ENCODE peak calls at places on chromosomes 12 and 14, in five cellular contexts. One of them, this sample, is unnamed.

GRCh38 chr14:54387328-54387727 is 9.5 kb upstream of the CDKN3 start:
- DNase-seq in heart left ventricle: no peak
- DNase-seq in colonic mucosa: no peak
- DNase-seq in RWPE1: no peak
- DNase-seq in neural crest cell: no peak
- DNase-seq in this sample: no peak

GRCh38 chr12:116495260-116495659 is 63.9 kb upstream of the MAP1LC3B2 start:
- DNase-seq in heart left ventricle: no peak
- DNase-seq in colonic mucosa: no peak
- DNase-seq in RWPE1: no peak
- DNase-seq in neural crest cell: no peak
- DNase-seq in this sample: no peak

GRCh38 chr12:52407918-52408317 is 1.8 kb upstream of the KRT82 start:
- DNase-seq in heart left ventricle: no peak
- DNase-seq in colonic mucosa: no peak
- DNase-seq in RWPE1: no peak
- DNase-seq in neural crest cell: no peak
- DNase-seq in this sample: no peak

GRCh38 chr12:46446645-46447044 is 74.1 kb upstream of the SLC38A2 start:
- DNase-seq in heart left ventricle: no peak
- DNase-seq in colonic mucosa: no peak
- DNase-seq in RWPE1: no peak
- DNase-seq in neural crest cell: no peak
- DNase-seq in this sample: no peak

GRCh38 chr12:68809190-68810026 is 1.4 kb downstream of the MDM2 start:
- DNase-seq in heart left ventricle: no peak
- DNase-seq in colonic mucosa: no peak
- DNase-seq in RWPE1: no peak
- DNase-seq in neural crest cell: no peak
- DNase-seq in this sample: no peak

GRCh38 chr12:45615268-45615667 is 114.2 kb upstream of the ARID2 start:
- DNase-seq in heart left ventricle: no peak
- DNase-seq in colonic mucosa: no peak
- DNase-seq in RWPE1: peak
- DNase-seq in neural crest cell: no peak
- DNase-seq in this sample: peak

GRCh38 chr14:89349196-89350008 is 67.6 kb downstream of the FOXN3 start:
- DNase-seq in heart left ventricle: no peak
- DNase-seq in colonic mucosa: peak
- DNase-seq in RWPE1: no peak
- DNase-seq in neural crest cell: peak
- DNase-seq in this sample: no peak

GRCh38 chr12:105933671-105934665 is 204.8 kb downstream of the NUAK1 start:
- DNase-seq in heart left ventricle: no peak
- DNase-seq in colonic mucosa: peak
- DNase-seq in RWPE1: peak
- DNase-seq in neural crest cell: no peak
- DNase-seq in this sample: peak

GRCh38 chr12:110699591-110700445 is 10.9 kb upstream of the HVCN1 start:
- DNase-seq in heart left ventricle: no peak
- DNase-seq in colonic mucosa: no peak
- DNase-seq in RWPE1: no peak
- DNase-seq in neural crest cell: no peak
- DNase-seq in this sample: no peak

GRCh38 chr14:46490150-46490769 is 161.3 kb downstream of the RPL10L start:
- DNase-seq in heart left ventricle: no peak
- DNase-seq in colonic mucosa: peak
- DNase-seq in RWPE1: peak
- DNase-seq in neural crest cell: no peak
- DNase-seq in this sample: no peak

GRCh38 chr12:57173089-57173488 is 25.7 kb upstream of the LRP1-AS start:
- DNase-seq in heart left ventricle: no peak
- DNase-seq in colonic mucosa: no peak
- DNase-seq in RWPE1: no peak
- DNase-seq in neural crest cell: peak
- DNase-seq in this sample: no peak

GRCh38 chr12:96044017-96044985 is 8.9 kb upstream of the LTA4H start:
- DNase-seq in heart left ventricle: no peak
- DNase-seq in colonic mucosa: no peak
- DNase-seq in RWPE1: no peak
- DNase-seq in neural crest cell: no peak
- DNase-seq in this sample: peak

GRCh38 chr12:22377731-22378496 is 43.4 kb upstream of the ST8SIA1 start:
- DNase-seq in heart left ventricle: no peak
- DNase-seq in colonic mucosa: no peak
- DNase-seq in RWPE1: no peak
- DNase-seq in neural crest cell: no peak
- DNase-seq in this sample: no peak

GRCh38 chr12:90174198-90174510 is 465.5 kb upstream of the ATP2B1 start:
- DNase-seq in heart left ventricle: no peak
- DNase-seq in colonic mucosa: no peak
- DNase-seq in RWPE1: peak
- DNase-seq in neural crest cell: no peak
- DNase-seq in this sample: no peak

GRCh38 chr12:117178745-117179144 is 11.5 kb downstream of the FBXO21 start:
- DNase-seq in heart left ventricle: no peak
- DNase-seq in colonic mucosa: no peak
- DNase-seq in RWPE1: no peak
- DNase-seq in neural crest cell: no peak
- DNase-seq in this sample: no peak

GRCh38 chr12:32486158-32486557 is 86.8 kb downstream of the FGD4 start:
- DNase-seq in heart left ventricle: no peak
- DNase-seq in colonic mucosa: no peak
- DNase-seq in RWPE1: no peak
- DNase-seq in neural crest cell: no peak
- DNase-seq in this sample: no peak

GRCh38 chr12:121026274-121027045 is 10.2 kb upstream of the C12orf43 start:
- DNase-seq in heart left ventricle: no peak
- DNase-seq in colonic mucosa: no peak
- DNase-seq in RWPE1: no peak
- DNase-seq in neural crest cell: no peak
- DNase-seq in this sample: no peak

GRCh38 chr14:104094709-104095425 is 9.4 kb downstream of the ASPG start:
- DNase-seq in heart left ventricle: no peak
- DNase-seq in colonic mucosa: peak
- DNase-seq in RWPE1: peak
- DNase-seq in neural crest cell: peak
- DNase-seq in this sample: no peak

GRCh38 chr14:104098272-104099095 is 13.0 kb downstream of the ASPG start:
- DNase-seq in heart left ventricle: no peak
- DNase-seq in colonic mucosa: no peak
- DNase-seq in RWPE1: no peak
- DNase-seq in neural crest cell: no peak
- DNase-seq in this sample: no peak

GRCh38 chr14:104096318-104096717 is 10.8 kb downstream of the ASPG start:
- DNase-seq in heart left ventricle: no peak
- DNase-seq in colonic mucosa: no peak
- DNase-seq in RWPE1: no peak
- DNase-seq in neural crest cell: no peak
- DNase-seq in this sample: no peak

GRCh38 chr14:104095426-104096310 is 10.2 kb downstream of the ASPG start:
- DNase-seq in heart left ventricle: no peak
- DNase-seq in colonic mucosa: no peak
- DNase-seq in RWPE1: no peak
- DNase-seq in neural crest cell: no peak
- DNase-seq in this sample: no peak

DNA sequence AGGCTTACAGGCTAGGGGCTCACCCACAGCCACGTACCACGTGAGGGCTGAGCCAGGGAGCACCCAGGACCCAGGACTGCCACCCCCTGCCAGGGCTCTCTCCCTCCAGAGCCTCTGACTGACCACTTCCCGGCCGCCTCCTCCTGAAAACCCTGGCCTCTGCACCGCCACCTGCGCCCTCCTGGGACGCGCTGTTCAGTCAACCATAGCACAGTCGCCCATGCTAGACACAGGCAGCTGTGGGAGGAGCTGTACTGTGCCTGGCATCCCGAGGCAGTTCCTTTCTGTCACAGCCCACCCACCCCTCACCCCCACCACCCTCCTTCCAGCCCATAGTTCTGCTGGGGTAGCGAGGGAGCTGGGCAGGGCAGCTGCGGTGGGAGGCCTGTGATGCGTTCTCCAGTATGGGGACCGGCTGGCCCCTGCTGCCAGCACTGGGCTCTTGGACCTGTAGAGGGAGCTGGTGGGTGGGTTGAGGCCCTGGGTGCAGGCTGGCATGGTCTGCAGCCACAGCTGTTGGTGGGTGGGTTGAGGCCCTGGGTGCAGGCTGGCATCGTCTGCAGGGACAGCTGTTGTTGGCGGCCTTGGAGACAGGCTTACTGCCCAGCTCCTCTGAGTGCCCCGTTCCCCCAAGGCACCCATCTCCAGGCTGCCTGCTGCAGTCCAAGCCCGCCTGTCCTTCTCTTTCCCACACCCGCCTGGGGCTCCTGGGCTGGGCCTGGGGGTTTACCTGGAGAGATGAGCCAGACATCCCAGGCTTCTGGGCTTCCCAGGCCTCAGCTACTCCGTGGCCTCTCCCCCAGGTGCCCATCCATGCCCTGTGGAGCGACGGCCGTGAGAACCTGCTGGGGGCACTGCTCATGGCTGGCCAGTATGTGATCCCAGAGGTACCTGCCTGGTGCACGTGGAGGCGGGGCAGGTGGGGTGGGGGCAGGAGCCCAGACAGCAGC is 11.5 kb downstream of the ASPG start:
- DNase-seq in heart left ventricle: no peak
- DNase-seq in colonic mucosa: no peak
- DNase-seq in RWPE1: no peak
- DNase-seq in neural crest cell: no peak
- DNase-seq in this sample: no peak
- TF ChIP-seq CTCF in heart left ventricle: no peak
- TF ChIP-seq CTCF in colonic mucosa: no peak
- TF ChIP-seq CTCF in RWPE1: no peak
- TF ChIP-seq CTCF in neural crest cell: no peak
- TF ChIP-seq CTCF in this sample: no peak

GRCh38 chr14:39102969-39103957 is at the start of gene SEC23A:
- DNase-seq in heart left ventricle: peak
- DNase-seq in colonic mucosa: peak
- DNase-seq in RWPE1: peak
- DNase-seq in neural crest cell: peak
- DNase-seq in this sample: peak
- TF ChIP-seq CTCF in heart left ventricle: no peak
- TF ChIP-seq CTCF in colonic mucosa: no peak
- TF ChIP-seq CTCF in RWPE1: no peak
- TF ChIP-seq CTCF in neural crest cell: peak
- TF ChIP-seq CTCF in this sample: no peak

DNA sequence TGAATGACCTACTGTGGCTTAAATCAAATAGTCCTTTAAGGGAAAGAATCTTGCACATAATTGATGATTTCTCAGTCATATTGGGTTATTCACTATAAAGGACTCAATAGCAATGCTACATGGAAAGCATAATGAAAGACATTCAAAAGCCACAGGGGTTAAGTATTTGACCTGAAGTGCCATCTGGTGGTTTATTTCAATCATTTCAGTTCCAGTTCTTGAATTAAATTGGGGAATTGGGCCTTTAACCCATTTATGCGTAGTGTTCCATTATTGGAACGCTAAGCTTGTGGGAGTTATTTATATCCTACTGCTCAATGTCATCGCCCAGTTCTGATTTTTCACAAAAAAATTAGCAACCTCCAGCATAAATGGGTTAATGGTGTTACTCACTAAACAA is 41.3 kb upstream of the C12orf71 start:
- DNase-seq in heart left ventricle: no peak
- DNase-seq in colonic mucosa: no peak
- DNase-seq in RWPE1: peak
- DNase-seq in neural crest cell: no peak
- DNase-seq in this sample: no peak
- TF ChIP-seq CTCF in heart left ventricle: peak
- TF ChIP-seq CTCF in colonic mucosa: peak
- TF ChIP-seq CTCF in RWPE1: no peak
- TF ChIP-seq CTCF in neural crest cell: peak
- TF ChIP-seq CTCF in this sample: no peak

GRCh38 chr14:72472845-72473244 is 421.1 kb downstream of the DPF3 start:
- DNase-seq in heart left ventricle: no peak
- DNase-seq in colonic mucosa: no peak
- DNase-seq in RWPE1: no peak
- DNase-seq in neural crest cell: no peak
- DNase-seq in this sample: no peak
- TF ChIP-seq CTCF in heart left ventricle: no peak
- TF ChIP-seq CTCF in colonic mucosa: no peak
- TF ChIP-seq CTCF in RWPE1: no peak
- TF ChIP-seq CTCF in neural crest cell: peak
- TF ChIP-seq CTCF in this sample: no peak

DNA sequence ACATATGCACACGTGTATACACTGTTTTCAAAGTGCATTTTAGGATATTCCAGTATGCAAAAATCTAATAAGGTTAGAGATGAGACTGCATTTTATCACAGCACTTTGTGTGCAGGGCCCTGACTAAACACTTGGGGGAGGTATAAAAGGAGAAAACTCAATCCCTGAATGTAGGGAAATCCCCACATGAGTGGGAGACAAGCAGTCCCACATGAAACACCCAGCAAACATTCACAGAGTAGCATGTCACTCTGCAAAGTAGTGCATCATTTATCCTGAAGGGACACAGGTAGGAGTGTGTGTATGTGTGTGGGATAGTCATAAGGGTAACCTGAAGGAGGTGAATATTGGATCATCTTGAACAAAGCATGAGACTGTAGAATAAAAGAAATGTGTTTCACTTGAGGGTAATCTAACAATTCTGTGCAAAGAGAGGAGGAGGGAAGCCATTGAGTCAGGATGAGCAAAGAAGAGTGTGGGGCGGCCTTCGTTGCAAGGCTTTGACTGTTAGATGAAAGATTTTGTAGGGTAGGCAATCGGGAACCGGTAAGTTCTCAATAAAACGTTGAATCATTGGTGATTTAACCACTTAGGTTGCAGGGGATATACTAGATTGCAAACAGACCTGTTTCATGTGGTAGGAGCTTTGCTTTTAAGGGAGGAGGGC is 2.9 kb downstream of the PRPF40B start:
- DNase-seq in heart left ventricle: no peak
- DNase-seq in colonic mucosa: peak
- DNase-seq in RWPE1: no peak
- DNase-seq in neural crest cell: no peak
- DNase-seq in this sample: no peak
- TF ChIP-seq CTCF in heart left ventricle: no peak
- TF ChIP-seq CTCF in colonic mucosa: no peak
- TF ChIP-seq CTCF in RWPE1: no peak
- TF ChIP-seq CTCF in neural crest cell: no peak
- TF ChIP-seq CTCF in this sample: no peak

GRCh38 chr12:131454418-131455217 is 256.3 kb upstream of the SFSWAP start:
- DNase-seq in heart left ventricle: no peak
- DNase-seq in colonic mucosa: no peak
- DNase-seq in RWPE1: peak
- DNase-seq in neural crest cell: peak
- DNase-seq in this sample: no peak
- TF ChIP-seq CTCF in heart left ventricle: peak
- TF ChIP-seq CTCF in colonic mucosa: peak
- TF ChIP-seq CTCF in RWPE1: peak
- TF ChIP-seq CTCF in neural crest cell: peak
- TF ChIP-seq CTCF in this sample: no peak

GRCh38 chr14:63727736-63728728 is at the start of gene SGPP1:
- DNase-seq in heart left ventricle: peak
- DNase-seq in colonic mucosa: peak
- DNase-seq in RWPE1: peak
- DNase-seq in neural crest cell: peak
- DNase-seq in this sample: peak
- TF ChIP-seq CTCF in heart left ventricle: peak
- TF ChIP-seq CTCF in colonic mucosa: no peak
- TF ChIP-seq CTCF in RWPE1: peak
- TF ChIP-seq CTCF in neural crest cell: peak
- TF ChIP-seq CTCF in this sample: peak